ENCODE peak calls at places on chromosomes 1 and 21, in ten cellular contexts. Y, L, I, T, V, M, N, W, K and X are unnamed samples.

GRCh38 chr1:98668733-98669132 is 7.2 kb downstream of the SNX7 start:
- DNase-seq in Y (no peak), L (no peak), I (no peak), T (no peak), V (no peak), M (no peak), N (no peak), W (no peak), K (no peak), X (no peak)

GRCh38 chr21:17088500-17088899 is 424.3 kb upstream of the CXADR start:
- DNase-seq in Y (no peak), L (no peak), I (no peak), T (no peak), V (no peak), M (no peak), N (no peak), W (no peak), K (no peak), X (no peak)

GRCh38 chr1:238608139-238608538 is 717.4 kb upstream of the ZP4 start:
- DNase-seq in Y (no peak), L (no peak), I (no peak), T (no peak), V (no peak), M (no peak), N (no peak), W (no peak), K (no peak), X (no peak)

GRCh38 chr1:54335396-54336056 is 70.7 kb downstream of the SSBP3 start:
- DNase-seq in Y (no peak), L (no peak), I (peak; percentile 48), T (peak; percentile 89), V (peak; percentile 26), M (no peak), N (peak; percentile 93), W (no peak), K (no peak), X (no peak)

GRCh38 chr1:164672610-164673009 is 113.6 kb downstream of the PBX1 start:
- DNase-seq in Y (no peak), L (no peak), I (no peak), T (no peak), V (no peak), M (no peak), N (no peak), W (no peak), K (no peak), X (no peak)

GRCh38 chr1:109847251-109847650 is 63.4 kb upstream of the CSF1 start:
- DNase-seq in Y (no peak), L (no peak), I (no peak), T (no peak), V (no peak), M (no peak), N (no peak), W (no peak), K (no peak), X (no peak)

GRCh38 chr1:24704411-24705259 is 40.6 kb upstream of the CLIC4 start:
- DNase-seq in Y (no peak), L (no peak), I (no peak), T (peak; percentile 26), V (no peak), M (no peak), N (peak; percentile 85), W (peak; percentile 43), K (peak; percentile 53), X (peak; percentile 30)

GRCh38 chr1:16088996-16089395 is 15.5 kb upstream of the FAM131C start:
- DNase-seq in Y (no peak), L (no peak), I (no peak), T (no peak), V (no peak), M (peak; percentile 54), N (peak; percentile 92), W (no peak), K (no peak), X (no peak)

GRCh38 chr1:93716974-93717373 is 35.3 kb upstream of the BCAR3 start:
- DNase-seq in Y (no peak), L (no peak), I (no peak), T (no peak), V (no peak), M (no peak), N (peak; percentile 54), W (no peak), K (no peak), X (peak; percentile 23)

GRCh38 chr1:9009438-9010366 is 16.5 kb downstream of the SLC2A7 start:
- DNase-seq in Y (peak; percentile 76), L (no peak), I (peak; percentile 21), T (no peak), V (peak; percentile 64), M (no peak), N (no peak), W (peak; percentile 26), K (no peak), X (peak; percentile 54)

GRCh38 chr1:59193443-59194093 is 103.3 kb upstream of the FGGY start:
- DNase-seq in Y (no peak), L (no peak), I (no peak), T (no peak), V (no peak), M (no peak), N (no peak), W (no peak), K (no peak), X (no peak)

GRCh38 chr1:53681647-53682368 is 57.2 kb downstream of the GLIS1 start:
- DNase-seq in Y (peak; percentile 34), L (peak; percentile 36), I (peak; percentile 51), T (no peak), V (peak; percentile 32), M (peak; percentile 82), N (no peak), W (peak; percentile 18), K (peak; percentile 73), X (peak; percentile 91)

GRCh38 chr21:38082936-38083335 is 166.7 kb upstream of the KCNJ6 start:
- DNase-seq in Y (no peak), L (no peak), I (no peak), T (no peak), V (no peak), M (no peak), N (peak; percentile 6), W (no peak), K (no peak), X (no peak)

GRCh38 chr1:25037174-25038074 is 107.3 kb upstream of the RUNX3 start:
- DNase-seq in Y (peak; percentile 77), L (peak; percentile 71), I (peak; percentile 36), T (no peak), V (peak; percentile 76), M (no peak), N (peak; percentile 33), W (no peak), K (no peak), X (peak; percentile 81)